ENCODE peak calls at places on chromosomes 4 and X, in nine cellular contexts. Z, G, R, L, Q, M, S, B and P are unnamed samples.

GRCh38 chr4:183469936-183470335 is 25.5 kb downstream of the CDKN2AIP start:
- DNase-seq in Z (no peak), S (peak; percentile 61), R (no peak), M (peak; percentile 83), B (no peak), G (no peak), Q (peak; percentile 66), L (no peak), P (peak; percentile 8)

GRCh38 chrX:143580266-143580665 is 55.6 kb downstream of the SLITRK4 start:
- DNase-seq in G (peak; percentile 33), B (no peak), R (no peak), S (no peak), Z (peak; percentile 2), Q (no peak), M (no peak), L (peak; percentile 0), P (no peak)

GRCh38 chr4:114603455-114603854 is 4.8 kb downstream of the UGT8 start:
- DNase-seq in B (no peak), Z (peak; percentile 91), Q (no peak), L (no peak), R (no peak), M (no peak), G (no peak), S (no peak), P (no peak)

GRCh38 chr4:138092060-138092459 is 150.1 kb downstream of the SLC7A11 start:
- DNase-seq in M (no peak), Z (no peak), B (no peak), S (no peak), G (no peak), R (no peak), L (no peak), Q (no peak), P (no peak)

GRCh38 chrX:53048169-53049126 is at the start of gene GPR173:
- DNase-seq in Q (no peak), L (peak; percentile 50), M (peak; percentile 3), Z (no peak), S (peak; percentile 66), B (no peak), G (peak; percentile 2), R (no peak), P (no peak)

GRCh38 chrX:20857746-20858145 is 516.5 kb upstream of the CNKSR2 start:
- DNase-seq in G (peak; percentile 4), Z (no peak), M (peak; percentile 4), S (no peak), B (no peak), Q (no peak), R (peak; percentile 4), L (no peak), P (no peak)

GRCh38 chr4:173403051-173403450 is 4.1 kb upstream of the SCRG1 start:
- DNase-seq in R (peak; percentile 13), M (peak; percentile 80), S (peak; percentile 39), Q (peak; percentile 37), L (no peak), G (no peak), B (no peak), Z (no peak), P (no peak)

GRCh38 chr4:80390178-80390577 is 54.6 kb downstream of the CFAP299 start:
- DNase-seq in M (no peak), S (no peak), B (no peak), L (no peak), Q (no peak), R (no peak), Z (no peak), G (no peak), P (no peak)

GRCh38 chr4:155943610-155944329 is 9.9 kb downstream of the CTSO start:
- DNase-seq in Z (no peak), S (no peak), B (no peak), L (no peak), G (no peak), M (no peak), R (no peak), Q (no peak), P (no peak)

GRCh38 chrX:3743821-3744439 is 30.5 kb upstream of the PRKX start:
- DNase-seq in M (no peak), L (no peak), B (no peak), R (no peak), G (peak; percentile 1), Q (no peak), S (no peak), Z (peak; percentile 1), P (no peak)

GRCh38 chr4:15920723-15921591 is 17.6 kb downstream of the FGFBP1 start:
- DNase-seq in S (peak; percentile 99), M (peak; percentile 99), Z (no peak), B (no peak), L (peak; percentile 22), G (peak; percentile 63), R (peak; percentile 90), Q (peak; percentile 92), P (no peak)

GRCh38 chr4:1885414-1885813 is 14.2 kb downstream of the NSD2 start:
- DNase-seq in M (no peak), L (peak; percentile 57), Q (no peak), R (no peak), S (no peak), Z (no peak), B (no peak), G (no peak), P (no peak)

DNA sequence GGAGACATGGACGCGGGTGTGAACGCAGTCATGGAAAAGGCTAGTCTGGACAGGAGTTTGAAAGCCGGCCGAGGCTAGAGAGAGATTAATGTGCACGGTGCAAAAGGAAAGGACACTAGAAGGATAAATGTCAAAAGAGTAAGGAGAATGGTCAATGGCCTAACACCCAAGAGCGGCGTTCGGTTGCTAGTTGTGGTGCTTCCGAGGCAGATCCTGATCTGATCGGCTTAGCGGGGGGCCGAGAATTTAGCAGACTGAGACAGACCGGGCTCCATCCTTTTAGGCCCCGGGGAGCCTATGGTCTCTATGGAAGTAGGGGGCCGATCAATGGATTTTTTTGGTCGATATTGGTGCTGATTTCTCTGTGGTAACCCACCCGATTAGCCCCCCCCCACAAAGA is 6.9 kb downstream of the GAGE10 start:
- DNase-seq in L (no peak), Q (no peak), B (no peak), G (no peak), M (peak; percentile 6), R (no peak), Z (no peak), S (no peak), P (no peak)
- H3K4me3 ChIP-seq in L (no peak overlapping the region), Q (no peak overlapping the region), B (no peak overlapping the region), G (no peak overlapping the region), M (no peak overlapping the region), R (no peak overlapping the region), Z (no peak overlapping the region), S (no peak overlapping the region), P (no peak overlapping the region)

GRCh38 chrX:40297949-40298539 is 200.3 kb upstream of the BCOR start:
- DNase-seq in B (peak; percentile 90), Z (no peak), S (no peak), Q (no peak), L (peak; percentile 2), G (no peak), M (no peak), R (no peak), P (peak; percentile 0)

GRCh38 chrX:40300286-40300890 is 202.6 kb upstream of the BCOR start:
- DNase-seq in Z (peak; percentile 85), R (no peak), M (no peak), G (no peak), B (peak; percentile 77), S (no peak), L (no peak), Q (no peak), P (no peak)

GRCh38 chrX:40298569-40298968 is 200.8 kb upstream of the BCOR start:
- DNase-seq in L (peak; percentile 73), G (no peak), B (no peak), R (no peak), Q (no peak), Z (no peak), M (no peak), S (no peak), P (no peak)

GRCh38 chrX:40299502-40300118 is 201.9 kb upstream of the BCOR start:
- DNase-seq in L (no peak), Q (no peak), R (no peak), Z (peak; percentile 68), B (no peak), M (no peak), S (no peak), G (no peak), P (no peak)

DNA sequence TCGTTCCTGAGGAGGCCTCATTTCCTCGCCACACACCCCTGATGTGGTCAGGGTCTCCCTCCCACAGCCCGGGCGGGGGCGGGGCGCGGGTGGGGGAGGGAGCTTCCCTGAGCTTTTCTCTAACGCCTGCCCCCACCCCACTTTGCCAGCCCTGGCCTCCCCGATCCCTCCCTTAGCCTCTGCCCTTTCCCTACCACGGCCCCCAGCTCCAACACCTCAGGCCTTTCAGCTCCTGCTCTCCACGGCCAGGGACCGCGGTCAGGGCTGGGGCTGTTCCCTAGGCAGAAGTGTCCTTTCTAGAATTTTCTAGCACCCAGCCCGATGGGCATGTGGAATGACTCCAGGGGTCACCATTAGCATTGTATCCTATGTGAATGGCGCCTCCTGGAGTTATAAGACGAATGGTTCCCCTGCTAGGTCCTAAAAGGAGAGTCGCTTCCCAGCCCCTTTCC is 201.3 kb upstream of the BCOR start:
- DNase-seq in L (peak; percentile 71), Q (no peak), Z (no peak), S (no peak), M (no peak), B (peak; percentile 44), R (no peak), G (no peak), P (no peak)
- TF ChIP-seq CTCF in L (peak; percentile 42), Q (no peak), Z (peak; percentile 21), S (peak; percentile 19), M (no peak), B (peak; percentile 19), R (no peak), G (no peak), P (peak; percentile 8)

GRCh38 chr4:109994415-109994827 is 81.7 kb downstream of the EGF start:
- DNase-seq in R (no peak), Q (no peak), G (no peak), M (no peak), B (no peak), S (no peak), L (no peak), Z (peak; percentile 75), P (peak; percentile 40)
- H3K4me3 ChIP-seq in R (no peak overlapping the region), Q (no peak overlapping the region), G (no peak overlapping the region), M (no peak overlapping the region), B (no peak overlapping the region), S (no peak overlapping the region), L (no peak overlapping the region), Z (no peak overlapping the region), P (no peak overlapping the region)

GRCh38 chr4:109010534-109010933 is 247.7 kb upstream of the ETNPPL start:
- DNase-seq in B (no peak), M (no peak), S (peak; percentile 17), Q (no peak), G (no peak), R (no peak), L (no peak), Z (no peak), P (no peak)

GRCh38 chr4:109009909-109010308 is 247.1 kb upstream of the ETNPPL start:
- DNase-seq in Z (no peak), R (no peak), S (peak; percentile 84), B (no peak), Q (no peak), G (no peak), L (no peak), M (peak; percentile 60), P (peak; percentile 74)

GRCh38 chr4:109005523-109005922 is 242.7 kb upstream of the ETNPPL start:
- DNase-seq in Z (no peak), G (no peak), L (no peak), S (peak; percentile 73), Q (no peak), M (peak; percentile 76), R (no peak), B (no peak), P (no peak)

GRCh38 chr4:109011241-109012031 is 248.6 kb upstream of the ETNPPL start:
- DNase-seq in R (no peak), Z (no peak), Q (no peak), B (no peak), M (no peak), G (no peak), L (peak; percentile 28), S (no peak), P (no peak)

GRCh38 chr4:109007976-109008375 is 245.1 kb upstream of the ETNPPL start:
- DNase-seq in Z (no peak), R (no peak), S (no peak), G (no peak), L (no peak), B (no peak), M (no peak), Q (no peak), P (no peak)
- TF ChIP-seq CTCF in Z (no peak), R (no peak), S (no peak), G (no peak), L (no peak), B (no peak), M (no peak), Q (no peak), P (no peak)